ENCODE peak calls at places on chromosomes 13 and 19, in eight cellular contexts. S, U, P, F, A, H, T and E are unnamed samples. For H3K27me3, the result is how much of the 10 kb centered on the place peaks cover.

GRCh38 chr13:41065098-41065497 is 3.8 kb downstream of the WBP4 start:
- DNase-seq in S (peak), U (no peak), P (no peak), F (no peak), A (no peak), H (no peak), T (no peak), E (no peak)

GRCh38 chr19:39363909-39364457 is 21.8 kb downstream of the SAMD4B start:
- DNase-seq in S (no peak), U (no peak), P (no peak), F (no peak), A (no peak), H (no peak), T (no peak), E (no peak)

GRCh38 chr19:8973501-8974091 is 36.6 kb downstream of the MUC16 start:
- DNase-seq in S (peak), U (peak), P (no peak), F (no peak), A (no peak), H (no peak), T (no peak), E (no peak)

GRCh38 chr13:110640591-110641029 is 25.3 kb downstream of the NAXD start:
- DNase-seq in S (no peak), U (no peak), P (no peak), F (no peak), A (no peak), H (peak), T (no peak), E (no peak)

GRCh38 chr13:102400619-102401125 is 1.2 kb downstream of the FGF14 start:
- DNase-seq in S (no peak), U (peak), P (no peak), F (no peak), A (no peak), H (peak), T (no peak), E (no peak)

GRCh38 chr13:58946274-58946673 is 1217.5 kb downstream of the DIAPH3 start:
- DNase-seq in S (no peak), U (no peak), P (no peak), F (no peak), A (no peak), H (no peak), T (no peak), E (no peak)

GRCh38 chr13:109145631-109146030 is 516.2 kb downstream of the MYO16 start:
- DNase-seq in S (peak), U (peak), P (peak), F (no peak), A (peak), H (peak), T (peak), E (peak)

GRCh38 chr13:36814465-36814864 is 4.6 kb upstream of the RFXAP start:
- DNase-seq in S (peak), U (no peak), P (no peak), F (no peak), A (no peak), H (no peak), T (no peak), E (no peak)

GRCh38 chr13:76225815-76226489 is 589.8 kb downstream of the LMO7 start:
- DNase-seq in S (no peak), U (peak), P (no peak), F (no peak), A (no peak), H (no peak), T (no peak), E (no peak)

GRCh38 chr13:71751074-71751473 is 115.9 kb downstream of the DACH1 start:
- DNase-seq in S (no peak), U (no peak), P (no peak), F (no peak), A (no peak), H (peak), T (no peak), E (no peak)

GRCh38 chr19:7815325-7815724 is 14.7 kb upstream of the EVI5L start:
- DNase-seq in S (no peak), U (no peak), P (no peak), F (peak), A (no peak), H (no peak), T (no peak), E (no peak)

GRCh38 chr19:35056513-35057063 is 15.1 kb downstream of the HPN start:
- DNase-seq in S (no peak), U (no peak), P (no peak), F (no peak), A (no peak), H (no peak), T (no peak), E (no peak)

GRCh38 chr13:44068737-44069136 is 189.0 kb downstream of the LACC1 start:
- DNase-seq in S (no peak), U (peak), P (no peak), F (no peak), A (peak), H (no peak), T (no peak), E (no peak)

GRCh38 chr13:24644051-24644450 is 36.2 kb upstream of the ATP12A start:
- DNase-seq in S (no peak), U (no peak), P (no peak), F (no peak), A (no peak), H (no peak), T (no peak), E (no peak)

GRCh38 chr13:107202371-107203023 is 634.6 kb upstream of the ARGLU1 start:
- DNase-seq in S (no peak), U (no peak), P (no peak), F (no peak), A (no peak), H (no peak), T (peak), E (no peak)

GRCh38 chr19:927044-927706 is 1.3 kb downstream of the ARID3A start:
- DNase-seq in S (peak), U (peak), P (no peak), F (no peak), A (no peak), H (peak), T (peak), E (peak)

GRCh38 chr13:37984357-37984756 is 114.8 kb upstream of the TRPC4 start:
- DNase-seq in S (peak), U (peak), P (no peak), F (no peak), A (no peak), H (no peak), T (peak), E (no peak)

GRCh38 chr13:44197791-44198770 is 175.5 kb upstream of the SERP2 start:
- DNase-seq in S (no peak), U (no peak), P (no peak), F (peak), A (no peak), H (no peak), T (no peak), E (no peak)

GRCh38 chr13:45269204-45269603 is 68.4 kb upstream of the KCTD4 start:
- DNase-seq in S (no peak), U (peak), P (no peak), F (no peak), A (no peak), H (no peak), T (no peak), E (no peak)

GRCh38 chr19:4713384-4713951 is 10.2 kb downstream of the DPP9 start:
- DNase-seq in S (no peak), U (no peak), P (peak), F (no peak), A (peak), H (peak), T (no peak), E (no peak)

GRCh38 chr13:36981156-36981743 is 17.9 kb downstream of the ALG5 start:
- DNase-seq in S (peak), U (peak), P (no peak), F (no peak), A (no peak), H (peak), T (peak), E (no peak)

GRCh38 chr13:111482126-111482525 is 161.7 kb downstream of the TEX29 start:
- DNase-seq in S (no peak), U (no peak), P (no peak), F (no peak), A (no peak), H (no peak), T (no peak), E (no peak)

GRCh38 chr13:44244288-44244687 is 129.3 kb upstream of the SERP2 start:
- DNase-seq in S (peak), U (no peak), P (no peak), F (no peak), A (peak), H (no peak), T (no peak), E (no peak)

GRCh38 chr13:72166102-72166660 is 299.2 kb upstream of the DACH1 start:
- DNase-seq in S (no peak), U (no peak), P (no peak), F (no peak), A (no peak), H (no peak), T (no peak), E (no peak)

GRCh38 chr13:82627183-82627582 is 1255.1 kb downstream of the SLITRK1 start:
- DNase-seq in S (no peak), U (no peak), P (no peak), F (no peak), A (no peak), H (no peak), T (no peak), E (no peak)

GRCh38 chr13:30526612-30527217 is 61.0 kb upstream of the HMGB1 start:
- DNase-seq in S (peak), U (peak), P (no peak), F (no peak), A (no peak), H (peak), T (peak), E (no peak)
- TF ChIP-seq REST in S (no peak), U (no peak), P (no peak), F (no peak), A (no peak), H (no peak), T (no peak), E (no peak)

GRCh38 chr19:5926641-5927438 is 12.8 kb downstream of the CAPS start:
- DNase-seq in S (no peak), U (no peak), P (no peak), F (no peak), A (no peak), H (peak), T (no peak), E (no peak)
- H3K4me3 ChIP-seq in S (no peak), U (no peak), P (no peak), F (no peak), A (no peak), H (no peak), T (no peak), E (no peak)

DNA sequence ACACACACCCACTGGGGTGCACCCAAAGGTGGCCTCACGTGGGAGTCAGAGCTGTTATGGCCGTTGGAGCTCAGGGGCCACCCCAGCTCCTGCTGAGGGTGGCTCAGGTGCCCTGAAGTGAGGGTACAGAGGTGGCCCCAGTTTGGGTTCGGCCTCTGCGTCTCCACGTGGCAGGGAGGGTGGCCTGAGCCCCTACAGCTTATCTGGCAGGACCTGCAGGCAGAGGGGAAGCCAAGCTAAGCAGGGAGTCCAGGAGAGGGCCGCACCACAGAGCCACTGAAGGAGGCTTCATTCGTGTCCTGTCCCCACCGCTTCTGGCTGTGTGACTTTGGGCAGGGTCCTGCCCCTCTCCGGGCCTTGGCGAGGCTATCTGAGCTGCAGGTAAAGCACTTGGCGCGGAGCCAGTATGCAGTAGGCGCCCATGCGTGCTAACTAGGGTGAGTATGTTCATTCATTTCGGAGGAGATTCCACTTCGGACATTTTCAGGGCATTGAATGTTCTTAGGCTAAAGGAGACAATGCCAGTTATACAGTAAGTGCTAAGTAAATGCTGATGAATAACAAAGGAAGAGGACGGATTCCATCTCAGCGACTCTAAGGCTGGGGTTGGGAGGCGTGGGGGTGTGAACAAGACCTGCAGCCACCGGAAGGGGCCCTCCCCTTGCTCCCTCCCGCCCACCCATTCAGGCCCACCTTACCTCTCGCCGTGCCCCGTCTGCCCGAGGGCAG is 4.9 kb downstream of the REX1BD start:
- DNase-seq in S (peak), U (peak), P (no peak), F (no peak), A (no peak), H (peak), T (no peak), E (no peak)
- H3K27me3 ChIP-seq in S (under half), U (under half), P (under half), F (under half), A (under half), H (under half), T (under half), E (under half)

DNA sequence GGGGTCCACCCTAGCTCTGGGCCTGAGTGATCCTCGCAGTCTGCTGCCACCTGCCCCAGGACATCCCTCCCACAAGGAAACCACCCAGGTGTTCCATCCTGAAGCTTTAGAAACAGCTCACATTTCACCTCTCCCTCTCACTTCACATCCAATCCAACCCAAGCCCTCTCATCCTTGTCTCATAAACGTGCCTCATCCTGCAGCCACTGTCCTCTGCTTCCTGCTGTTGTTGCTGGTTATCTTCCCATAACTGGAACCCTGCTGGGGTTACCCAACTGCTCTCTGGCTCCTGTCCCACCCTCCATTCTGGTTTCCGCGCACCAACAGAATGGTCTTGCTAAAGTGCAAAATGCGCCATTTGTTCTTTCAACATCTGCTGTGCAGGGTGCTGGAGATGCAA is 59.7 kb upstream of the MTIF3 start:
- DNase-seq in S (no peak), U (no peak), P (no peak), F (no peak), A (no peak), H (no peak), T (no peak), E (no peak)
- TF ChIP-seq REST in S (no peak), U (no peak), P (no peak), F (no peak), A (no peak), H (no peak), T (no peak), E (no peak)

GRCh38 chr19:2164020-2164988 is 571 bp downstream of the DOT1L start:
- DNase-seq in S (peak), U (peak), P (no peak), F (no peak), A (no peak), H (no peak), T (no peak), E (no peak)

GRCh38 chr19:2167896-2168618 is 4.3 kb downstream of the DOT1L start:
- DNase-seq in S (peak), U (no peak), P (no peak), F (peak), A (no peak), H (no peak), T (peak), E (peak)

GRCh38 chr19:2170219-2170618 is 6.5 kb downstream of the DOT1L start:
- DNase-seq in S (no peak), U (no peak), P (no peak), F (no peak), A (no peak), H (no peak), T (no peak), E (no peak)

GRCh38 chr19:2168619-2169424 is 5.1 kb downstream of the DOT1L start:
- DNase-seq in S (peak), U (no peak), P (peak), F (peak), A (peak), H (peak), T (peak), E (peak)

GRCh38 chr19:2166741-2167738 is 3.3 kb downstream of the DOT1L start:
- DNase-seq in S (no peak), U (peak), P (no peak), F (no peak), A (no peak), H (peak), T (peak), E (no peak)
- H3K4me3 ChIP-seq in S (no peak), U (no peak), P (peak), F (peak), A (peak), H (no peak), T (peak), E (peak)

GRCh38 chr13:20141238-20142018 is 19.4 kb downstream of the GJA3 start:
- DNase-seq in S (no peak), U (no peak), P (no peak), F (no peak), A (no peak), H (no peak), T (no peak), E (no peak)
- H3K27me3 ChIP-seq in S (under half), U (under half), P (under half), F (under half), A (under half), H (half or more), T (under half), E (under half)

DNA sequence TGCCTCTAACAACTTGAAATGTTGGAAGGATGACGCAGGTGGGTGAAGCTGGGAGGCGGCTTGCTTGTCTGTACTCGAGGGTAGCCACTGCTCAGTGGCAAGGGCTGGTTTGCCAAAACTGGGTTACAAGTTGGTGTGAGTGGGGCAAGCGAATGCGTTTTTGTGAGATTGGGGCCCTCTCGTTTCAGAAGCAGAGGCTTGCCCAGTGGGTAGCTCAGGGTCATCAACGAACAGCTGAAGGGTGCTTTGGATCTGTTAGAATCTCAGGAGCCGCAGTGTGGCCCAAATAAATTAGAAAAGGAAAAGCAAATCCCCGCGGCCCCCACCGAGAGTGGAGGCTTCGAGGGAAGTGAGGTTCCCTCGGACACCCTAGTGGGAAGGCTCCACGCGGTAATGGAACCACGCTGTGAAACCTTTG is 7.3 kb downstream of the ATP4B start:
- DNase-seq in S (no peak), U (no peak), P (no peak), F (no peak), A (no peak), H (no peak), T (no peak), E (no peak)
- TF ChIP-seq REST in S (no peak), U (no peak), P (no peak), F (no peak), A (no peak), H (no peak), T (no peak), E (no peak)

DNA sequence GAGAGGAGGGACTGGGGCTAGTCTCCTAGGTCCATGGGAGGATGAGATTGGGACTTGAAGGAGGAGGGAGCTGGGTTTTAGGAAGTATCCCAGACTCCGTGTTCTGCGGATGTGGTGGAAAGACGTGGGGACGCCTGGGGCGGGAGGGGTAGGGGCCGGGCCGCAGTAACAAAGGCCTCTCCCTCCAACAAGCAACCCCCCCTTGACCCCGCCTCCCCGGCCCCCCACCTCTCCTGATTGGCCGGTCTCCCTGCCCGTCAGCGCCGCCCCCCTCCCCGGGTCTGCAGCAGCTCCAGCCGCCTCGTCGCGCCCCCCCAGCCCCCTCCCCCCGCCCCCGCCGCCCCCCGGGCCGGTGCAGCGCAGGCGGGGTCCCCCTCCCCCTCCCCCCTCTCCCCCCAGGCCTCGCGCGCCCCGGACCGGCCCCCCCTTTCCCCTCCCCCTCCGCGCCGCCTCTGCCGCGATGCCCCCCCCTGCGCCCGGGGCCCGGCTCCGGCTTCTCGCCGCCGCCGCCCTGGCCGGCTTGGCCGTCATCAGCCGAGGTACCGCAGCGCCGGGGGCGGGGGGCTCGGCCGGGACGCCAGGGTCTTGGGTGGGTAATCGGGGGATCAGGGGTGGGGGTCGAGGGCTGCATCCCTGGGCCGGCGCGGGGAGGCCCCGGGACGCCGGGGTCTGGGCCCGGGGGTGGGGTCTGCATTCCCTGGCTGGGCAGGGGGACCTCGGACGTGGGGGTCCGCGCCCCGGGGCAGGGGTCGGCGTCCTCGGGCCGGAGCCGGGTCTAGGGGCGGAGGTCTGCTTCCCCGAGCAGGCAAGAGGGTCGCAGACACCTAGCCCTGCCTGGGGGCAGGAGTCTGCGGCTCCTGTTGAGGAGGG is at the start of gene IGLON5:
- DNase-seq in S (no peak), U (peak), P (no peak), F (no peak), A (no peak), H (peak), T (no peak), E (no peak)
- H3K4me3 ChIP-seq in S (no peak), U (peak), P (no peak), F (no peak), A (no peak), H (peak), T (no peak), E (no peak)

GRCh38 chr19:32324631-32325215 is 20.7 kb upstream of the ZNF507 start:
- DNase-seq in S (no peak), U (no peak), P (no peak), F (no peak), A (no peak), H (no peak), T (no peak), E (no peak)
- H3K27me3 ChIP-seq in S (under half), U (under half), P (under half), F (under half), A (under half), H (under half), T (under half), E (under half)

DNA sequence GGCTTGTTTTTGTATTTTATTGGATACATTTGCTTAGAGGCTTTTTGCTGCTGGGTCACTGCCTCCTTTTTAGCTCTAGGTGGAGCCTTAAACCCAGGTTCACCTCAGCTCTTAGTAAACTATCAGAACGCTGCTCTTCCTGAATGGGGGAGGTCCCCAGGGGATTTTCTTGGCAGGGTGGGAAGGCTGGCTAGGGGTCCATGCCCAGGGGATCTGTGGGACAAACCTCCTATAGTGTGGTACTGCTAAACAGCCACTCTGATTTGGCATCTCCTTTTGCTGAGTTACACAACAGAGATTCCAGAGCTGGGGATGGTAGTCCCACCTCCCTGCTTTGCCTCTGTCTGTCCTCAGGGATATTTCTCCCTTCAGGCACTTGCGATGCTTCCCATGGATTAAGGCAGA is 204.9 kb downstream of the ZIC5 start:
- DNase-seq in S (no peak), U (peak), P (no peak), F (no peak), A (no peak), H (no peak), T (peak), E (no peak)
- TF ChIP-seq REST in S (no peak), U (no peak), P (no peak), F (no peak), A (no peak), H (no peak), T (no peak), E (no peak)